ENCODE peak calls at places on chromosomes 16 and 17, in six cellular contexts. A, Z, O, U, R and M are unnamed samples.

GRCh38 chr17:37608369-37609169 is 649 bp downstream of the SYNRG start:
- DNase-seq in R (no peak), O (peak; percentile 50), Z (peak; percentile 87), A (no peak), U (peak; percentile 38), M (no peak)

GRCh38 chr17:66123163-66123562 is 68.8 kb downstream of the CEP112 start:
- DNase-seq in O (no peak), U (no peak), Z (peak; percentile 4), R (no peak), A (no peak), M (no peak)

GRCh38 chr16:81551141-81551808 is 106.7 kb downstream of the CMIP start:
- DNase-seq in R (no peak), O (no peak), Z (no peak), U (no peak), A (no peak), M (no peak)

GRCh38 chr17:66459811-66460270 is 157.4 kb downstream of the PRKCA start:
- DNase-seq in Z (no peak), U (no peak), A (no peak), R (peak; percentile 38), O (no peak), M (peak; percentile 58)

GRCh38 chr16:1790611-1791255 is 2.8 kb downstream of the IGFALS start:
- DNase-seq in R (no peak), U (peak; percentile 15), A (no peak), Z (no peak), O (no peak), M (no peak)

GRCh38 chr16:71460246-71460645 is 1.8 kb downstream of the ZNF23 start:
- DNase-seq in U (no peak), Z (no peak), A (no peak), O (no peak), R (no peak), M (no peak)

GRCh38 chr17:18248300-18248731 is 10.2 kb downstream of the FLII start:
- DNase-seq in R (peak; percentile 71), A (no peak), U (peak; percentile 74), O (peak; percentile 60), Z (peak; percentile 72), M (peak; percentile 73)

GRCh38 chr17:68006797-68007196 is 10.5 kb upstream of the C17orf58 start:
- DNase-seq in R (no peak), Z (no peak), O (no peak), U (no peak), A (no peak), M (no peak)

GRCh38 chr16:67950335-67950843 is 6.5 kb upstream of the LCAT start:
- DNase-seq in R (no peak), O (no peak), Z (no peak), U (no peak), A (no peak), M (no peak)

GRCh38 chr17:6066183-6066948 is 3.8 kb upstream of the WSCD1 start:
- DNase-seq in Z (no peak), R (no peak), A (no peak), O (no peak), U (no peak), M (no peak)

GRCh38 chr17:2235792-2236365 is 67.7 kb downstream of the SMG6 start:
- DNase-seq in R (peak; percentile 53), Z (no peak), O (no peak), U (no peak), A (no peak), M (no peak)

GRCh38 chr17:75919611-75920010 is 14.9 kb upstream of the MRPL38 start:
- DNase-seq in O (no peak), A (no peak), U (no peak), Z (no peak), R (no peak), M (no peak)

DNA sequence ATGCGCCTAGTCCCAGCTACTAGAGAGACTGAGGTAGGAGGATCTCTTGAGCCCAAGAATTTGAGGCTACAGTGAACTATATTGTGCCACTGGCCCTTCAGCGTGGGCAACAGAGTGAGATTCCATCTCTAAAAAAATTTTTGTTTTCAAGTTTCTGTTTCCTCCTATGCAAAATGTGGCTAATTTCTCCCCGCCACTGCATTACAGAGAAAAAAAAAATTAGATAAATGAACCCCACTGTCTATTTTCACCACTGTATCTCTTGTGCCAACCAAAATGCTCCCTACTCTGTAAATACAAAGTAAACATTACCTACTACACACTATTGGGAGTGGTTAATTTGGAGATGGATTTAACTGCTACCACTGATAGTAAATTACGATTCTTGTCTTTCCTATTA is 2.0 kb downstream of the MARF1 start:
- DNase-seq in A (no peak), R (no peak), U (no peak), Z (no peak), O (no peak), M (no peak)
- H3K4me1 ChIP-seq in A (peaks cover 19% of the 10 kb centered on the region), R (no peaks in the 10 kb centered on the region), U (peaks cover 6% of the 10 kb centered on the region), Z (peaks cover 22% of the 10 kb centered on the region), O (peaks cover 16% of the 10 kb centered on the region), M (peaks cover 10% of the 10 kb centered on the region)

DNA sequence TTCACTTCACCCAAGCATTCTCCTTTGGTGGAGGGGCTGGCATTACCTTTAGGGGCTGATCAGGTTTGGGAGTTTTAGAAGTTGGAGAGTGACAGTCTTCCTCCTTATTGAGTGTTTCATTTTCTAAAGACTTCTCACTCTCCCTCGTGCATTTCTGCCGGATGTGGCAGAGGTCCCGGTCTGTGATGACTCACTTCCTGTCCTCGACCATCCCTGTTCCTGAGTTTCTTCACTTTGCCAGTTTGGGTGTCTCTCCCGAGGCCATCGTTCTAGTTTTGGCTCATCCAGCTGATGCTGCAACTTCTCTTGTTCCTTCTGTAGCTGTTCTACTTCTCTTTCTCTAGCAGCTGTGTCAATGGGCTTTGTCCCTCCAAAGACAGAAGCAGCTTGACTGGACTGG is 104.3 kb downstream of the PHKB start:
- DNase-seq in U (peak; percentile 25), O (no peak), R (peak; percentile 55), A (no peak), Z (no peak), M (peak; percentile 39)
- H3K4me1 ChIP-seq in U (no peaks in the 10 kb centered on the region), O (no peaks in the 10 kb centered on the region), R (no peaks in the 10 kb centered on the region), A (no peaks in the 10 kb centered on the region), Z (no peaks in the 10 kb centered on the region), M (peaks cover 1% of the 10 kb centered on the region)

GRCh38 chr17:19729900-19730299 is 13.5 kb upstream of the SLC47A2 start:
- DNase-seq in O (no peak), U (no peak), R (no peak), A (no peak), Z (no peak), M (no peak)

GRCh38 chr17:19726615-19727376 is 10.4 kb upstream of the SLC47A2 start:
- DNase-seq in R (no peak), A (no peak), O (no peak), U (no peak), Z (no peak), M (no peak)

GRCh38 chr17:19725486-19725885 is 9.1 kb upstream of the SLC47A2 start:
- DNase-seq in Z (no peak), R (no peak), U (no peak), A (no peak), O (no peak), M (no peak)

GRCh38 chr17:19727466-19728113 is 11.2 kb upstream of the SLC47A2 start:
- DNase-seq in R (peak; percentile 80), U (peak; percentile 56), O (no peak), Z (no peak), A (no peak), M (no peak)

DNA sequence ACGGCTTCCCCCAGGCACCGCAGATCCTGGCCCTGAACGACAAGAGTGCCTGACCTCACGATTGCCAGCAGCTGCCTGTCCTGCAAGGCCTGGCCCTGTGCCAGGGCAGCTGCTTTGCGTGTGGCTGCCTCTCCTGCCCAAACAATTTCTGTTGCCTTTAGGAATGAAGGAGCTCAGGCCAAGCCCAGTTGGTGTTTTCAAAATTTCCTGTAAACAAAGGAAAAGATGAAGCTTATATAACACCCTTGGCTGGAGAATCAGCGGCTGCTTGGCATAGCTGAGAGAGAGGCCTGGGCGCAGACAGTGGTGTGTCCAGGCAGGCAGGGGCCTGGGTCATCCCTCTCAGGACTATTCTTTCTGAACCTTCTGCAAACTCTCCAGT is 11.7 kb upstream of the SLC47A2 start:
- DNase-seq in Z (no peak), A (peak; percentile 94), U (peak; percentile 80), R (peak; percentile 77), O (no peak), M (peak; percentile 78)
- H3K4me1 ChIP-seq in Z (no peaks in the 10 kb centered on the region), A (no peaks in the 10 kb centered on the region), U (peaks cover 9% of the 10 kb centered on the region), R (peaks cover 11% of the 10 kb centered on the region), O (no peaks in the 10 kb centered on the region), M (peaks cover 9% of the 10 kb centered on the region)

DNA sequence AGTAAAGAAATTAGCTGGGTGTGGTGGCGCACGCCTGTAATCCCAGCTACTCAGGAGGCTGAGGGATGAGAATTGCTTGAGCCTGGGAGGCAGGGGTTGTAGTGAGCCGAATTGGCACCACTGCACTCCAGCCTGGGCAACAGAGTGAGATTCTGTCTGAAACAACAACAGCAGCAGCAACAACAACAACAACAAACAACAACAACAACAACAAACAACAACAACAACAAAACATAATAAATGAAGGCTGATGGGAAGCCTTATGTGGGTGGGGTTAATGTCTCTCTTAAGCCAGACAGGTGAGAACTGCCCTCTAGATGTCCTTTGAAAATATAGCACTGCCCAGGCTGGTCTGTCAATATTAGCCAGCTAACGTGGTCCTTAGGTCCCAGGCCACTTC is 107.3 kb downstream of the MSI2 start:
- DNase-seq in O (no peak), U (no peak), Z (no peak), A (no peak), R (no peak), M (no peak)
- H3K4me1 ChIP-seq in O (peaks cover under 1% of the 10 kb centered on the region), U (no peaks in the 10 kb centered on the region), Z (peaks cover 52% of the 10 kb centered on the region), A (peaks cover 12% of the 10 kb centered on the region), R (peaks cover 14% of the 10 kb centered on the region), M (peaks cover 40% of the 10 kb centered on the region)

GRCh38 chr17:82018152-82019041 is 4.3 kb downstream of the CENPX start:
- DNase-seq in O (no peak), Z (no peak), R (no peak), A (no peak), U (no peak), M (no peak)
- H3K4me1 ChIP-seq in O (peaks cover 11% of the 10 kb centered on the region), Z (peaks cover 6% of the 10 kb centered on the region), R (peaks cover 12% of the 10 kb centered on the region), A (peaks cover 9% of the 10 kb centered on the region), U (peaks cover 13% of the 10 kb centered on the region), M (peaks cover 5% of the 10 kb centered on the region)

GRCh38 chr16:57648125-57648524 is 19.7 kb downstream of the ADGRG1 start:
- DNase-seq in Z (no peak), U (no peak), A (no peak), R (no peak), O (no peak), M (no peak)
- H3K4me1 ChIP-seq in Z (peaks cover 4% of the 10 kb centered on the region), U (no peaks in the 10 kb centered on the region), A (no peaks in the 10 kb centered on the region), R (peaks cover 9% of the 10 kb centered on the region), O (no peaks in the 10 kb centered on the region), M (no peaks in the 10 kb centered on the region)

GRCh38 chr17:45131616-45132301 is 556 bp downstream of the PLCD3 start:
- DNase-seq in Z (peak; percentile 82), U (peak; percentile 71), O (peak; percentile 32), A (peak; percentile 81), R (peak; percentile 53), M (no peak)
- H3K4me1 ChIP-seq in Z (peaks cover 14% of the 10 kb centered on the region), U (peaks cover 24% of the 10 kb centered on the region), O (peaks cover 22% of the 10 kb centered on the region), A (peaks cover 5% of the 10 kb centered on the region), R (peaks cover 41% of the 10 kb centered on the region), M (peaks cover 17% of the 10 kb centered on the region)

GRCh38 chr16:61128545-61129323 is 907.5 kb downstream of the CDH8 start:
- DNase-seq in R (no peak), Z (no peak), U (no peak), O (no peak), A (no peak), M (no peak)

DNA sequence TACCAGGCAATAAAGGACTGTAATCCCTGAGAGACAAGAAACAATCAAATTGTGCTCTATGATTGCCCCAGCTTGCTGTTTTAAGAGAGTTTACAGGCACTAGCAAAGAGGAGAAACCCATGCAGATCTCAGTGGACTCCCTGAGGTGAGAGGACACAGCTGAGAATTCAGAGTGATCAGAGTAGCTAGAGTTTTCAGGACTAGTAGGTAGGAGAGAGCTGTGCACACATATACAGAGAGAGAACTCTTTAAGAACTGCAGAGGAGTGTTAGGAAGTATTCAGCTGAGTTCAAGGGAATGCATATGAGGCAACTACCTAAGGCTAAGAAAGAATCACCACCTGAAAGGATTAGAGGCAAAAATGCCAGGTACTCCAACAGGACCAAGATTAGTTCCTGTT is 904.8 kb downstream of the CDH8 start:
- DNase-seq in Z (no peak), R (no peak), A (no peak), U (no peak), O (no peak), M (no peak)
- H3K4me1 ChIP-seq in Z (no peaks in the 10 kb centered on the region), R (no peaks in the 10 kb centered on the region), A (no peaks in the 10 kb centered on the region), U (no peaks in the 10 kb centered on the region), O (no peaks in the 10 kb centered on the region), M (no peaks in the 10 kb centered on the region)